ENCODE peak calls at places on chromosome 1, in four cellular contexts. One of them, this sample, is unnamed.
A peak's percentile ranks its signal among the peaks of the same experiment; 100 is the strongest.

GRCh38 chr1:190244406-190244805 is 233.3 kb downstream of the BRINP3 start:
- DNase-seq in tibial artery: no peak
- DNase-seq in IMR-90: no peak
- DNase-seq in left ventricle myocardium inferior: no peak
- DNase-seq in this sample: no peak

GRCh38 chr1:178494569-178494971 is 2.2 kb downstream of the CLEC20A start:
- DNase-seq in IMR-90: no peak
- DNase-seq in left ventricle myocardium inferior: no peak
- DNase-seq in tibial artery: peak; percentile 55
- DNase-seq in this sample: no peak

GRCh38 chr1:101182627-101183387 is 54.0 kb upstream of the S1PR1 start:
- DNase-seq in left ventricle myocardium inferior: no peak
- DNase-seq in IMR-90: no peak
- DNase-seq in tibial artery: no peak
- DNase-seq in this sample: no peak

GRCh38 chr1:162264108-162264507 is 112.5 kb downstream of the SPATA46 start:
- DNase-seq in tibial artery: no peak
- DNase-seq in left ventricle myocardium inferior: no peak
- DNase-seq in IMR-90: no peak
- DNase-seq in this sample: no peak

GRCh38 chr1:90407737-90408136 is 309.4 kb downstream of the BARHL2 start:
- DNase-seq in left ventricle myocardium inferior: no peak
- DNase-seq in tibial artery: no peak
- DNase-seq in IMR-90: no peak
- DNase-seq in this sample: no peak

GRCh38 chr1:55981015-55981635 is 598.2 kb downstream of the PLPP3 start:
- DNase-seq in left ventricle myocardium inferior: no peak
- DNase-seq in IMR-90: no peak
- DNase-seq in tibial artery: no peak
- DNase-seq in this sample: no peak

GRCh38 chr1:111648826-111649225 is 29.2 kb downstream of the RAP1A start:
- DNase-seq in IMR-90: no peak
- DNase-seq in tibial artery: no peak
- DNase-seq in left ventricle myocardium inferior: peak; percentile 33
- DNase-seq in this sample: no peak

GRCh38 chr1:8680628-8681316 is 136.7 kb downstream of the RERE start:
- DNase-seq in tibial artery: no peak
- DNase-seq in left ventricle myocardium inferior: no peak
- DNase-seq in IMR-90: no peak
- DNase-seq in this sample: no peak

GRCh38 chr1:3313579-3313955 is 140.9 kb upstream of the ARHGEF16 start:
- DNase-seq in tibial artery: peak; percentile 97
- DNase-seq in left ventricle myocardium inferior: peak; percentile 91
- DNase-seq in IMR-90: peak; percentile 89
- DNase-seq in this sample: peak; percentile 55

GRCh38 chr1:23777979-23778814 is at the start of gene PITHD1:
- DNase-seq in IMR-90: peak; percentile 79
- DNase-seq in tibial artery: peak; percentile 86
- DNase-seq in left ventricle myocardium inferior: peak; percentile 75
- DNase-seq in this sample: peak; percentile 46

GRCh38 chr1:108141604-108142003 is 58.5 kb downstream of the SLC25A24 start:
- DNase-seq in tibial artery: no peak
- DNase-seq in IMR-90: peak; percentile 70
- DNase-seq in left ventricle myocardium inferior: no peak
- DNase-seq in this sample: no peak

GRCh38 chr1:57450981-57451380 is 27.1 kb upstream of the DAB1 start:
- DNase-seq in left ventricle myocardium inferior: no peak
- DNase-seq in tibial artery: no peak
- DNase-seq in IMR-90: no peak
- DNase-seq in this sample: no peak

GRCh38 chr1:239308701-239309333 is 77.6 kb upstream of the CHRM3 start:
- DNase-seq in tibial artery: no peak
- DNase-seq in IMR-90: no peak
- DNase-seq in left ventricle myocardium inferior: no peak
- DNase-seq in this sample: no peak

GRCh38 chr1:179366093-179366800 is 476 bp downstream of the AXDND1 start:
- DNase-seq in IMR-90: peak; percentile 8
- DNase-seq in tibial artery: no peak
- DNase-seq in left ventricle myocardium inferior: no peak
- DNase-seq in this sample: no peak

GRCh38 chr1:92085727-92086126 is 5.6 kb downstream of the BTBD8 start:
- DNase-seq in left ventricle myocardium inferior: no peak
- DNase-seq in IMR-90: no peak
- DNase-seq in tibial artery: no peak
- DNase-seq in this sample: no peak

GRCh38 chr1:177023249-177023648 is 141.3 kb downstream of the ASTN1 start:
- DNase-seq in tibial artery: no peak
- DNase-seq in IMR-90: no peak
- DNase-seq in left ventricle myocardium inferior: no peak
- DNase-seq in this sample: no peak

GRCh38 chr1:117659565-117660264 is 53.9 kb downstream of the TENT5C start:
- DNase-seq in left ventricle myocardium inferior: no peak
- DNase-seq in IMR-90: no peak
- DNase-seq in tibial artery: no peak
- DNase-seq in this sample: no peak

GRCh38 chr1:190708418-190709057 is 230.9 kb upstream of the BRINP3 start:
- DNase-seq in IMR-90: no peak
- DNase-seq in tibial artery: no peak
- DNase-seq in left ventricle myocardium inferior: no peak
- DNase-seq in this sample: no peak

GRCh38 chr1:209260146-209260545 is 323.4 kb upstream of the CAMK1G start:
- DNase-seq in IMR-90: no peak
- DNase-seq in tibial artery: no peak
- DNase-seq in left ventricle myocardium inferior: no peak
- DNase-seq in this sample: no peak

DNA sequence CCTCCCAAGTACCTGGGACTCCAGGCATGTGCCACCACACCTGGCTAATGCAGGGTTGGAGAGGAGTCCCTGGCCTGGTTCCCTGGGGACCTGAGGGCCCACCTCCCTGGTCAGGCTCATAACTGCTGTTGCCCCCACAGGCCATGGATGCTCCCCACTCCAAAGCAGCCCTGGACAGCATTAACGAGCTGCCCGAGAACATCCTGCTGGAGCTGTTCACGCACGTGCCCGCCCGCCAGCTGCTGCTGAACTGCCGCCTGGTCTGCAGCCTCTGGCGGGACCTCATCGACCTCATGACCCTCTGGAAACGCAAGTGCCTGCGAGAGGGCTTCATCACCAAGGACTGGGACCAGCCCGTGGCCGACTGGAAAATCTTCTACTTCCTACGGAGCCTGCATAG is 4.5 kb downstream of the FBXO6 start:
- DNase-seq in left ventricle myocardium inferior: no peak
- DNase-seq in tibial artery: no peak
- DNase-seq in IMR-90: no peak
- DNase-seq in this sample: no peak
- H3K27ac ChIP-seq in left ventricle myocardium inferior: no peak overlapping the region
- H3K27ac ChIP-seq in tibial artery: no peak overlapping the region
- H3K27ac ChIP-seq in IMR-90: no peak overlapping the region
- H3K27ac ChIP-seq in this sample: no peak overlapping the region

GRCh38 chr1:207333620-207334019 is 12.1 kb downstream of the CD55 start:
- DNase-seq in tibial artery: no peak
- DNase-seq in IMR-90: no peak
- DNase-seq in left ventricle myocardium inferior: no peak
- DNase-seq in this sample: no peak

GRCh38 chr1:207336559-207337467 is 15.3 kb downstream of the CD55 start:
- DNase-seq in IMR-90: peak; percentile 90
- DNase-seq in left ventricle myocardium inferior: no peak
- DNase-seq in tibial artery: no peak
- DNase-seq in this sample: peak; percentile 20

GRCh38 chr1:207335695-207336363 is 14.4 kb downstream of the CD55 start:
- DNase-seq in IMR-90: no peak
- DNase-seq in left ventricle myocardium inferior: no peak
- DNase-seq in tibial artery: no peak
- DNase-seq in this sample: no peak
- H3K27ac ChIP-seq in IMR-90: no peak overlapping the region
- H3K27ac ChIP-seq in left ventricle myocardium inferior: peak overlapping the region; percentile 17
- H3K27ac ChIP-seq in tibial artery: no peak overlapping the region
- H3K27ac ChIP-seq in this sample: no peak overlapping the region

GRCh38 chr1:17052038-17052437 is 1.8 kb downstream of the SDHB start:
- DNase-seq in tibial artery: no peak
- DNase-seq in left ventricle myocardium inferior: no peak
- DNase-seq in IMR-90: no peak
- DNase-seq in this sample: no peak
- H3K27ac ChIP-seq in tibial artery: no peak overlapping the region
- H3K27ac ChIP-seq in left ventricle myocardium inferior: no peak overlapping the region
- H3K27ac ChIP-seq in IMR-90: no peak overlapping the region
- H3K27ac ChIP-seq in this sample: no peak overlapping the region

GRCh38 chr1:234486858-234487830 is 8.2 kb upstream of the TARBP1 start:
- DNase-seq in tibial artery: no peak
- DNase-seq in IMR-90: peak; percentile 84
- DNase-seq in left ventricle myocardium inferior: no peak
- DNase-seq in this sample: peak; percentile 77
- H3K27ac ChIP-seq in tibial artery: no peak overlapping the region
- H3K27ac ChIP-seq in IMR-90: peak overlapping the region; percentile 4
- H3K27ac ChIP-seq in left ventricle myocardium inferior: peak overlapping the region; percentile 49
- H3K27ac ChIP-seq in this sample: peak overlapping the region; percentile 41

GRCh38 chr1:78619803-78620579 is at the start of gene IFI44L:
- DNase-seq in tibial artery: peak; percentile 73
- DNase-seq in IMR-90: peak; percentile 59
- DNase-seq in left ventricle myocardium inferior: peak; percentile 27
- DNase-seq in this sample: peak; percentile 13

GRCh38 chr1:78622548-78622947 is 2.3 kb downstream of the IFI44L start:
- DNase-seq in IMR-90: no peak
- DNase-seq in tibial artery: no peak
- DNase-seq in left ventricle myocardium inferior: no peak
- DNase-seq in this sample: no peak

GRCh38 chr1:78619029-78619428 is 1.2 kb upstream of the IFI44L start:
- DNase-seq in left ventricle myocardium inferior: no peak
- DNase-seq in IMR-90: no peak
- DNase-seq in tibial artery: no peak
- DNase-seq in this sample: no peak

GRCh38 chr1:78617615-78618026 is 2.6 kb upstream of the IFI44L start:
- DNase-seq in left ventricle myocardium inferior: peak; percentile 32
- DNase-seq in tibial artery: peak; percentile 83
- DNase-seq in IMR-90: peak; percentile 85
- DNase-seq in this sample: peak; percentile 66

GRCh38 chr1:78619446-78619802 is 824 bp upstream of the IFI44L start:
- DNase-seq in tibial artery: no peak
- DNase-seq in left ventricle myocardium inferior: no peak
- DNase-seq in IMR-90: no peak
- DNase-seq in this sample: no peak
- H3K27ac ChIP-seq in tibial artery: peak overlapping the region; percentile 53
- H3K27ac ChIP-seq in left ventricle myocardium inferior: peak overlapping the region; percentile 86
- H3K27ac ChIP-seq in IMR-90: peak overlapping the region; percentile 1
- H3K27ac ChIP-seq in this sample: peak overlapping the region; percentile 11

GRCh38 chr1:47252369-47252768 is 20.3 kb upstream of the TAL1 start:
- DNase-seq in left ventricle myocardium inferior: no peak
- DNase-seq in tibial artery: no peak
- DNase-seq in IMR-90: no peak
- DNase-seq in this sample: no peak
- H3K27ac ChIP-seq in left ventricle myocardium inferior: no peak overlapping the region
- H3K27ac ChIP-seq in tibial artery: no peak overlapping the region
- H3K27ac ChIP-seq in IMR-90: no peak overlapping the region
- H3K27ac ChIP-seq in this sample: no peak overlapping the region

GRCh38 chr1:70140343-70140742 is 65.0 kb downstream of the LRRC40 start:
- DNase-seq in left ventricle myocardium inferior: no peak
- DNase-seq in tibial artery: no peak
- DNase-seq in IMR-90: peak; percentile 78
- DNase-seq in this sample: no peak

GRCh38 chr1:70146488-70146887 is 58.9 kb downstream of the LRRC40 start:
- DNase-seq in tibial artery: no peak
- DNase-seq in IMR-90: peak; percentile 78
- DNase-seq in left ventricle myocardium inferior: no peak
- DNase-seq in this sample: no peak

GRCh38 chr1:70142120-70142519 is 63.3 kb downstream of the LRRC40 start:
- DNase-seq in left ventricle myocardium inferior: no peak
- DNase-seq in IMR-90: peak; percentile 45
- DNase-seq in tibial artery: no peak
- DNase-seq in this sample: no peak

GRCh38 chr1:70143052-70143659 is 62.2 kb downstream of the LRRC40 start:
- DNase-seq in left ventricle myocardium inferior: no peak
- DNase-seq in IMR-90: peak; percentile 75
- DNase-seq in tibial artery: no peak
- DNase-seq in this sample: no peak

DNA sequence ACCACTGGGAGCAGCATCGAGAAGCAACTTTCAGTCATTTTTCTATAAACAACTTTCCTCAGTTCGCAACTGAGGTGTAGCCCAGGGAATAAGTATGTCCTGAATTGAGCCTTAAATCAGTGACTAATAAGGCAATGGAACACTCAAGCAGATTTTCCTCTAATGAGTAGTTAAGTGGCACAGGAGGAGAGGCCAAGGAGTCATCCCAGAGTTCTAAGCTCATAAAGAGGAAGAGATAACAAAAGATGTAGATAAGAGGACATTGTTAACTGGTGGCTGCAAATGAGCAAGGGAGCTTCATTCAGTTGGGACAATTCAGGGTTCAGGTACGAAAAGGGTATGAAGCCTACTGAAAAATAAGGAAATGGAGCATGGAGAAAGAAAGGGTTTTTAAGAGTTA is 64.5 kb downstream of the LRRC40 start:
- DNase-seq in tibial artery: no peak
- DNase-seq in IMR-90: peak; percentile 25
- DNase-seq in left ventricle myocardium inferior: no peak
- DNase-seq in this sample: no peak
- H3K27ac ChIP-seq in tibial artery: peak overlapping the region; percentile 25
- H3K27ac ChIP-seq in IMR-90: no peak overlapping the region
- H3K27ac ChIP-seq in left ventricle myocardium inferior: no peak overlapping the region
- H3K27ac ChIP-seq in this sample: no peak overlapping the region

GRCh38 chr1:158148458-158148857 is 32.2 kb upstream of the CD1D start:
- DNase-seq in left ventricle myocardium inferior: no peak
- DNase-seq in tibial artery: no peak
- DNase-seq in IMR-90: no peak
- DNase-seq in this sample: no peak

GRCh38 chr1:158147396-158148353 is 33.0 kb upstream of the CD1D start:
- DNase-seq in IMR-90: no peak
- DNase-seq in tibial artery: no peak
- DNase-seq in left ventricle myocardium inferior: no peak
- DNase-seq in this sample: no peak

GRCh38 chr1:158150512-158150911 is 30.2 kb upstream of the CD1D start:
- DNase-seq in left ventricle myocardium inferior: no peak
- DNase-seq in tibial artery: no peak
- DNase-seq in IMR-90: no peak
- DNase-seq in this sample: no peak

GRCh38 chr1:158149577-158150269 is 31.0 kb upstream of the CD1D start:
- DNase-seq in IMR-90: peak; percentile 95
- DNase-seq in tibial artery: peak; percentile 98
- DNase-seq in left ventricle myocardium inferior: peak; percentile 95
- DNase-seq in this sample: peak; percentile 91

DNA sequence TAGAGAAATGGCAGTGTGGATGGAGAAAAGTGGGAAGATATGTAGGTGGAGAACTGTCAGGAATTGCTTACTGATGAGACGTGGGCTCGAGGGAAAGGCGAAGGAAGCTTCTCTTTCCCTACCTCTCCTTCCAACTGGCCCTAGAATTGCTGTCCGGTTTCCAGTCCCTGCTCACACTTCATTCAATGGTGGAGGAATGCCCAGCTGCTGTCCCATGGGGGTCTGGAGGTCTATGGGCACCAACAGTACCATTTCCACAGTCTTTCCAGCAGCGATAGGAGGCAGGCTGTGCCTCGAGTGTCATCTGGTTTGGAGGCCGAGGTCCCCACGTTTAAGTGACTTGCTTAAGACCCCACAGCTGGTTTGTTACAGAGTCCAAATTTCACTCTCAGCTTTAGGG is 31.5 kb upstream of the CD1D start:
- DNase-seq in tibial artery: no peak
- DNase-seq in IMR-90: no peak
- DNase-seq in left ventricle myocardium inferior: peak; percentile 33
- DNase-seq in this sample: no peak
- H3K27ac ChIP-seq in tibial artery: peak overlapping the region; percentile 70
- H3K27ac ChIP-seq in IMR-90: no peak overlapping the region
- H3K27ac ChIP-seq in left ventricle myocardium inferior: peak overlapping the region; percentile 87
- H3K27ac ChIP-seq in this sample: no peak overlapping the region

This sample was measured in AG04450.